ENCODE peak calls at places on chromosomes 7 and 10, in five cellular contexts. Z, T, M, O and U are unnamed samples.

GRCh38 chr10:10824611-10825148 is 193.0 kb upstream of the CELF2 start:
- DNase-seq in Z (no peak), M (no peak), T (peak), O (peak), U (peak)

GRCh38 chr7:151175047-151175792 is 7.7 kb upstream of the GBX1 start:
- DNase-seq in Z (no peak), O (no peak), T (no peak), M (no peak), U (no peak)

GRCh38 chr7:122225874-122226273 is 78.7 kb downstream of the FEZF1 start:
- DNase-seq in O (no peak), T (no peak), M (no peak), Z (no peak), U (no peak)

GRCh38 chr7:158849553-158850389 is 6.6 kb upstream of the DYNC2I1 start:
- DNase-seq in O (no peak), Z (peak), T (no peak), M (no peak), U (no peak)

GRCh38 chr7:601573-602340 is 82.1 kb upstream of the PDGFA start:
- DNase-seq in M (no peak), O (no peak), T (no peak), Z (peak), U (no peak)

GRCh38 chr7:373818-374705 is 84.1 kb downstream of the FOXL3 start:
- DNase-seq in T (no peak), M (no peak), Z (peak), O (no peak), U (no peak)

GRCh38 chr7:20343211-20343610 is 12.5 kb downstream of the ITGB8 start:
- DNase-seq in M (peak), Z (no peak), T (no peak), O (peak), U (no peak)

GRCh38 chr10:100528885-100529472 is 692 bp downstream of the NDUFB8 start:
- DNase-seq in M (peak), O (no peak), T (no peak), Z (no peak), U (no peak)

GRCh38 chr7:36048902-36049240 is 104.2 kb upstream of the EEPD1 start:
- DNase-seq in Z (no peak), T (no peak), O (no peak), M (no peak), U (no peak)

GRCh38 chr7:150964593-150965111 is 13.5 kb downstream of the KCNH2 start:
- DNase-seq in O (peak), Z (peak), M (peak), T (no peak), U (no peak)

GRCh38 chr7:16762177-16762576 is 8.6 kb downstream of the TSPAN13 start:
- DNase-seq in T (no peak), M (peak), Z (no peak), O (no peak), U (no peak)

GRCh38 chr10:106424076-106424475 is 740.4 kb downstream of the SORCS1 start:
- DNase-seq in M (no peak), Z (no peak), T (peak), O (no peak), U (peak)

GRCh38 chr10:89122431-89123066 is 84.6 kb downstream of the CH25H start:
- DNase-seq in O (no peak), Z (no peak), M (no peak), T (no peak), U (no peak)

GRCh38 chr10:71742301-71743098 is 22.9 kb upstream of the C10orf105 start:
- DNase-seq in Z (peak), M (no peak), O (no peak), T (no peak), U (no peak)

GRCh38 chr10:5555031-5555510 is 30.3 kb downstream of the CALML3 start:
- DNase-seq in M (no peak), Z (peak), O (no peak), T (no peak), U (no peak)

GRCh38 chr10:4154317-4154716 is 369.3 kb upstream of the KLF6 start:
- DNase-seq in T (no peak), Z (no peak), M (no peak), O (no peak), U (no peak)

GRCh38 chr10:74628136-74628535 is 198.3 kb upstream of the KAT6B start:
- DNase-seq in O (no peak), T (no peak), M (no peak), Z (no peak), U (no peak)

GRCh38 chr7:121530251-121531174 is 134.4 kb upstream of the FAM3C start:
- DNase-seq in O (no peak), T (peak), Z (no peak), M (no peak), U (peak)

GRCh38 chr10:97551271-97551670 is 21.3 kb upstream of the ANKRD2 start:
- DNase-seq in M (no peak), T (no peak), O (peak), Z (no peak), U (no peak)

GRCh38 chr10:88848499-88848898 is 3.1 kb downstream of the ANKRD22 start:
- DNase-seq in M (no peak), T (peak), O (no peak), Z (no peak), U (no peak)

GRCh38 chr7:70647801-70648491 is 484.0 kb upstream of the GALNT17 start:
- DNase-seq in Z (no peak), T (peak), M (no peak), O (no peak), U (no peak)

GRCh38 chr7:69656890-69657289 is 58.6 kb downstream of the AUTS2 start:
- DNase-seq in M (no peak), Z (no peak), O (no peak), T (no peak), U (no peak)

GRCh38 chr7:134246347-134246746 is 70.4 kb downstream of the SLC35B4 start:
- DNase-seq in M (no peak), T (no peak), O (no peak), Z (no peak), U (no peak)

GRCh38 chr7:280461-280860 is 9.5 kb upstream of the FOXL3 start:
- DNase-seq in Z (peak), M (no peak), T (no peak), O (no peak), U (no peak)

GRCh38 chr10:84341538-84341856 is 13.1 kb downstream of the CCSER2 start:
- DNase-seq in O (no peak), M (peak), Z (no peak), T (no peak), U (no peak)

GRCh38 chr10:119357389-119358139 is 150.2 kb downstream of the GRK5 start:
- DNase-seq in O (no peak), Z (no peak), M (no peak), T (no peak), U (no peak)

GRCh38 chr10:131724891-131725735 is 175.7 kb upstream of the PPP2R2D start:
- DNase-seq in O (no peak), T (no peak), M (no peak), Z (no peak), U (no peak)

GRCh38 chr7:67866812-67867211 is 870.2 kb downstream of the TYW1 start:
- DNase-seq in Z (no peak), T (no peak), O (no peak), M (no peak), U (no peak)

GRCh38 chr7:156732091-156732621 is 91.6 kb downstream of the RNF32 start:
- DNase-seq in Z (no peak), M (no peak), O (no peak), T (no peak), U (peak)

GRCh38 chr10:131979821-131980270 is 1.9 kb downstream of the BNIP3 start:
- DNase-seq in Z (no peak), T (no peak), M (no peak), O (peak), U (no peak)

GRCh38 chr7:138979226-138979979 is 1.8 kb downstream of the KIAA1549 start:
- DNase-seq in T (no peak), O (no peak), Z (no peak), M (no peak), U (no peak)

GRCh38 chr10:34358729-34359128 is 456.4 kb downstream of the PARD3 start:
- DNase-seq in Z (no peak), M (no peak), T (no peak), O (no peak), U (no peak)

GRCh38 chr10:15636446-15636845 is 83.3 kb downstream of the ITGA8 start:
- DNase-seq in M (no peak), O (no peak), T (no peak), Z (no peak), U (no peak)

DNA sequence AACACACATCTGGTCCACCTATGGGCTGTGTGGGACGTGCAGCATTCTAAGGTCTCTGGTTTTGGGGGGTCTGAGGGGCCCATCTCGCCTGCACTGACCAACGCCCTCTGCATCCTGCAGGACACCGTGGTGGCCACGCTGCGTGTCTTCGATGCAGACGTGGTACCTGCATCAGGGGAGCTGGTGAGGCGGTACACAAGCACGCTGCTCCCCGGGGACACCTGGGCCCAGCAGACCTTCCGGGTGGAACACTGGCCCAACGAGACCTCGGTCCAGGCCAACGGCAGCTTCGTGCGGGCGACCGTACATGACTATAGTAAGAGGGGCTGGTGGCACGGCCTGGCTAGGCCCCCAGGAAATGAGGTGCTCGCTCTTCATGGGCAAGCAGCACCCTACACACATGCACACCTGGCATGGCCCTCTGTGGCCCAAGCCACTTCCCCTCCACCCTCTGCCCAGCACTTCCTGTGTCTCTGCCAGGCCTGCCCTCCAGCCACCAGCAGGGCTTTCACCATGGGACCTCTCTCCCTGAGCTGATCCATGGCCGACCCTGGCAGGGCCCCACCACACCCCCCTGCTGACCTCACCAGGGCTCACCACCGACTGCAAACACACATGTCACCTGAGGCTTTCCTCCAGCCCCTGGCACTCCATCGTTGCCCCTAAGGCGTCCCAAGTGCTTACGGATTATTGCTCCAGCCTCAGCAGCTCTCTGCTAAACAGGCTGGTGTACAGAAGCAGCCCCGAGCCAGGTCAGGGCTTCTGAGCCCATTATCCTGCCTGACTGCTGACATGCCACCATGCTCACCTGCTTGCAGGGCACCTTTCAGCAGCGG is 29.6 kb downstream of the RET start:
- DNase-seq in M (no peak), Z (peak), O (no peak), T (no peak), U (no peak)
- TF ChIP-seq CTCF in M (no peak), Z (no peak), O (no peak), T (no peak), U (no peak)

DNA sequence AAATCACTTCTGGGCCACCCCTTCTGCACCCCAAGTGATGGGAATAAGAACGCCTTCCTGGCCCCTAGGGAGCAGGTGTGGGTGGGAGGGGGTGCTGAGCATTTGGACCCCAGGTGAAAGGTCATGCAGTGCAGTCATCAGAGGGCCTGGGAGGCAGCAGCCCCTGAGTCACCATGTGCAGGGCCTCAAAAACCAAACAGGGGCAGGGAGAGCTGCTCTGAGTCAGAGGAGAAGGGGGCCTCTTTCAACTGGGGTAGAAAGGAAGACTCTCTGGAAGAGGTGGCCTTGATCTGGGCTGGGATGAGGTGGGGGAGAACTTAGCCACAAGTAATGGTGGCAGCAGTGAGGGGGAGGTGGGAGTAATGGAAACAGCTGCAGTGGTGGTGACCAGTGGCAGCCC is 164.3 kb downstream of the BUB3 start:
- DNase-seq in T (no peak), M (no peak), O (no peak), Z (no peak), U (no peak)
- H3K4me3 ChIP-seq in T (no peak), M (no peak), O (no peak), Z (no peak), U (no peak)

DNA sequence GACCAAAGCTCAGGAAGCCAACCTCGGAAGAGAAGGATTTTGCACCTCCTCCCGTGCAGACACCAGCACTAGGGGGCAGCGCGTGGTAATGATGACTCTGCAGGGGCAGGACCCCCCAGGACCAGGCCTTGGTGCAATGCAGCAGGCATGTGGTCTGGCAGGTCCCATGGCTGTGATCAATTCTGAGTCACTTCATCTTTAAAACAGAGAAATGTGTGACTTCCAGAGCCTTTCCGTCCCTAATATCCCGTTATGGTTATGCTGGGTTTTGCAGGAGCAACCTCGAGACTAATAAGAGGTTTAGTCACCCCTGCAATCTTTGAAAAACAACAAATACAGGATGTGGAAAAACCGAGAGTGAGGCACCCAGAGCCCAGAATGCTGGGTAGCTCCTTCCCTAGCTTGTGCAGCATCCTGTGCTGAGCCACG is 30.2 kb upstream of the GJD4 start:
- DNase-seq in O (no peak), T (peak), M (peak), Z (no peak), U (peak)
- TF ChIP-seq CTCF in O (peak), T (peak), M (peak), Z (no peak), U (peak)

DNA sequence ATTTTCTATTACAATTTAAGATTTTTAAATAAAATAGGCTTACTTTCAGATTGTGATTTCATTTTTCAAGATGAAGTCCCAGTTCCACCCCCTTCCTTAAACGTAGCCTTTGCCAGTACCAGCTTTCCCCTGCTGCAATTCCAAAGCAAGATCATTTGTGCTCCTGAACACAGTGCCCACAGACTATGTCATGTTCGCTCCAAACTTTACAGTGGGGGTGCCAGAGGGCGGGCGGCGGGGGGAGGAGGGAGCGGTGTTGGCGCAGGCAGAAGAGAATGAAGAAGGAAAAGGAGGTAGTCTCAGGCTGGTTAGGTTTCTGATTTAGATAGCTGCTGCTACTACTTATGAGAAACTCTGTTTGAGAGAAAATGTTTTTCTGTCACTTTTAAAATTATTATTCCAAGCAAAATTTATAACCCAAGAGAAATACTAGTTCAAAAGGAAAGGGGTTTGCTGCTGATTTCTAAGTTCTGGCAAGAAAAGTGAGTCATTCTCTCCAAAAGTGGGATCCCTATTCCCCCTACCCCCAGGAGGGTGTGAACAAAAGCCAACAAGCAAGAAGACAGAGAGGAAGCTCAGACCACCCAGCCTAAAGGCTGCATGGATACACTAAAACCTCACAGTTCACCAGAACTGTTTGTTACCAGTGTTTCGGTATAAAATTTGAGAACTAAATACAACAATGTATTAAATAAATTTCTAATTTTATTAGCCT is 109.6 kb downstream of the SRPK2 start:
- DNase-seq in T (no peak), Z (no peak), O (no peak), M (no peak), U (no peak)
- H3K4me3 ChIP-seq in T (peak), Z (no peak), O (no peak), M (no peak), U (no peak)

DNA sequence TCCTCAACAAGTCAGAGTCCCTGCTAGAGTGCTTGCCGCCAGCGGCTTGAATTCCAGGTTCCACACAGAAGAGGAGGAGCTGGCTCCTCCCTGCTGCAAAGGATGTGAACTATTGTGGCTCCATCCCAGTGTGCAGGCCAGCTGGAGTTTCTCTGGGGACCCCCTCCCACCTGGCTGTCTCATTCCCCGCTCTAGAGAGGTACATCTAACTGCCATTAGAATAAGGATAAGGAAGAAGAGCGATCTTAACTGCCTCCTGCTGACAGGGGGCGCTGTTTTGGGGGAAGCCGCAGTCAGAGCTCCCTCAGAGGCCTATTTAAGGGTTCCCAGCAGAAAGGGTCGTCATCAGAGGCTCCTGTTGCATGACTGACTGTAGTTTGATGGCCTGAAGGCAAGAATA is 40.8 kb upstream of the HECW1 start:
- DNase-seq in O (peak), M (peak), T (no peak), Z (no peak), U (no peak)
- TF ChIP-seq CTCF in O (peak), M (peak), T (peak), Z (no peak), U (no peak)

GRCh38 chr7:64877714-64878610 is 25.1 kb upstream of the ZNF273 start:
- DNase-seq in Z (no peak), T (no peak), M (no peak), O (no peak), U (no peak)
- H3K4me3 ChIP-seq in Z (no peak), T (peak), M (peak), O (peak), U (no peak)

GRCh38 chr7:154864531-154864908 is 138.4 kb downstream of the PAXIP1 start:
- DNase-seq in T (no peak), O (no peak), Z (no peak), M (no peak), U (no peak)
- TF ChIP-seq CTCF in T (no peak), O (no peak), Z (no peak), M (no peak), U (no peak)